ENCODE peak calls at places on chromosomes 3 and 15, in six cellular contexts. V is hepatocyte, N is fibroblast of lung, R is GM06990, Q is lower lobe of right lung, X is heart right ventricle. P is an unnamed sample. For H3K36me3, the result is how much of the 10 kb centered on the place peaks cover.

GRCh38 chr15:49507261-49507660 is 84.2 kb downstream of the FGF7 start:
- DNase-seq in X (no peak), N (no peak), R (no peak), Q (no peak), V (no peak), P (peak)

GRCh38 chr3:121757087-121757811 is 7.7 kb upstream of the GOLGB1 start:
- DNase-seq in N (no peak), V (no peak), Q (no peak), X (peak), R (no peak), P (no peak)

GRCh38 chr3:155218470-155218869 is 75.0 kb downstream of the STRIT1 start:
- DNase-seq in R (no peak), V (no peak), N (peak), Q (no peak), X (no peak), P (no peak)

GRCh38 chr3:160006282-160007163 is 17.9 kb downstream of the IL12A start:
- DNase-seq in R (no peak), Q (no peak), V (peak), X (peak), N (peak), P (peak)

GRCh38 chr3:184801241-184801640 is 10.7 kb upstream of the VPS8 start:
- DNase-seq in N (no peak), R (no peak), Q (no peak), V (no peak), X (no peak), P (no peak)

GRCh38 chr15:69573815-69574472 is 121.3 kb downstream of the RPLP1 start:
- DNase-seq in N (no peak), Q (no peak), V (peak), X (no peak), R (peak), P (peak)

GRCh38 chr3:45205126-45205525 is 21.0 kb downstream of the TMEM158 start:
- DNase-seq in N (no peak), Q (no peak), R (no peak), X (no peak), V (no peak), P (no peak)

GRCh38 chr3:88000853-88001252 is 58.0 kb downstream of the CGGBP1 start:
- DNase-seq in R (no peak), Q (no peak), V (peak), N (peak), X (no peak), P (no peak)

GRCh38 chr15:25184356-25185155 is 229.8 kb downstream of the SNRPN start:
- DNase-seq in X (no peak), Q (peak), R (no peak), V (no peak), N (no peak), P (no peak)

GRCh38 chr15:57332326-57332725 is 44.0 kb upstream of the CGNL1 start:
- DNase-seq in X (no peak), R (no peak), Q (no peak), V (no peak), N (no peak), P (no peak)

GRCh38 chr3:13866406-13866965 is 13.4 kb downstream of the WNT7A start:
- DNase-seq in V (no peak), Q (no peak), N (no peak), X (no peak), R (no peak), P (no peak)

GRCh38 chr3:33392703-33393125 is 47.5 kb downstream of the UBP1 start:
- DNase-seq in X (no peak), V (no peak), Q (no peak), N (peak), R (no peak), P (peak)

GRCh38 chr3:33392144-33392543 is 48.1 kb downstream of the UBP1 start:
- DNase-seq in Q (no peak), X (no peak), N (no peak), V (no peak), R (no peak), P (no peak)

GRCh38 chr3:33391255-33391995 is 48.8 kb downstream of the UBP1 start:
- DNase-seq in N (no peak), V (no peak), Q (no peak), R (no peak), X (no peak), P (no peak)

GRCh38 chr3:33388374-33389100 is 51.7 kb downstream of the UBP1 start:
- DNase-seq in Q (no peak), X (no peak), R (no peak), N (no peak), V (no peak), P (no peak)

GRCh38 chr3:33389908-33390307 is 50.3 kb downstream of the UBP1 start:
- DNase-seq in N (no peak), R (no peak), Q (no peak), X (no peak), V (no peak), P (no peak)
- H3K36me3 ChIP-seq in N (under half), R (under half), Q (half or more), X (half or more), V (under half), P (under half)

DNA sequence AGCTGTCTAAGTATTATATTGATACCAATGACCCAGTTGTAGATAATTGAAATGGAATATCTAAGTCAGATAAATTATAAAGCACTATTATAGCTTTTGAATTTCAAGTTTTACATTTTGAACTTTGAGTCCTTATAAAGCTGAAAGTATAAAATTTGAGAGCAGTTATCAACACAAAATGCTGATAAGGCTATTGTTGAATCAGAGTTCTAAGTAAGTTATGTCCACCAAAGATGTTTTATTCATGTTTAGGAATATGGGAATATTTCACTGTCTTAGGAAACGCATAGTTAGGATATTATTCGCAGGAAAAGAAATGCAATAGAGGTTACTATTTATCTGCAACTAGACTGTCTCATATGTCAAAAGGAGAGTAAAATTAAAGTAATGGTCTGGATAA is 29.4 kb downstream of the ZPLD1 start:
- DNase-seq in X (no peak), R (no peak), Q (no peak), N (no peak), V (no peak), P (no peak)
- H3K36me3 ChIP-seq in X (under half), R (under half), Q (under half), N (under half), V (under half), P (under half)

GRCh38 chr15:89299896-89300295 is 34.7 kb downstream of the POLG start:
- DNase-seq in R (no peak), Q (no peak), N (peak), V (no peak), X (no peak), P (peak)
- H3K36me3 ChIP-seq in R (under half), Q (under half), N (under half), V (under half), X (under half), P (under half)

GRCh38 chr3:141413387-141414140 is 45.3 kb downstream of the ZBTB38 start:
- DNase-seq in X (no peak), Q (no peak), V (no peak), R (no peak), N (no peak), P (no peak)

GRCh38 chr3:141410861-141411771 is 42.8 kb downstream of the ZBTB38 start:
- DNase-seq in V (no peak), R (no peak), X (no peak), N (peak), Q (no peak), P (peak)

GRCh38 chr3:141410408-141410807 is 42.1 kb downstream of the ZBTB38 start:
- DNase-seq in Q (no peak), R (no peak), X (peak), N (peak), V (no peak), P (no peak)

GRCh38 chr3:141412936-141413354 is 44.6 kb downstream of the ZBTB38 start:
- DNase-seq in X (peak), V (peak), Q (peak), N (peak), R (no peak), P (peak)

GRCh38 chr3:141412087-141412935 is 44.0 kb downstream of the ZBTB38 start:
- DNase-seq in R (no peak), X (peak), V (peak), Q (no peak), N (peak), P (peak)
- H3K36me3 ChIP-seq in R (under half), X (half or more), V (under half), Q (half or more), N (under half), P (under half)

GRCh38 chr15:81302605-81303204 is 21.2 kb downstream of the STARD5 start:
- DNase-seq in R (no peak), N (no peak), X (no peak), Q (no peak), V (no peak), P (no peak)
- H3K36me3 ChIP-seq in R (half or more), N (under half), X (half or more), Q (half or more), V (under half), P (under half)

DNA sequence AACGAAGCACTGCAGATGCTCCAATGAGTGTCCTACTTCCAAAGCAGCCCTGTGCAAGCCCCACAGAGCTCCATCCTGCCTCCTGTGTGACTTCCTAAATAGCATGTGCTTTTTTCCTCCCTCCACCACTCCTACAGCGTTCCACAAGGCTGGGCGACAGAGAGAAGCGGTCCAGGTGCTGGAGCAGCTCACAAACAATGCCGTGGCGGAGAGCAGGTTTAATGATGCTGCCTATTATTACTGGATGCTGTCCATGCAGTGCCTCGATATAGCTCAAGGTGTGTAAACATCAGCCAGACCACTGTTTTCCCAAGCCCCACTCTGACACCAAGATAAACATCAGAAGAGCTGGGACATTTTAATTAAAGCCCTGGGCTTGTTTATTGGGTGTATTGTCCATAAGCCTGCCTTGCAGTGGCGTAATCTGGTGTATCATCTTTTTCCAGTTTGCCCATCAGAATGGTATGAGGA is 22.1 kb upstream of the RHO start:
- DNase-seq in X (no peak), N (no peak), R (no peak), Q (no peak), V (no peak), P (no peak)
- H3K36me3 ChIP-seq in X (under half), N (under half), R (under half), Q (half or more), V (under half), P (under half)

P was measured in bronchial epithelial cell.